ENCODE peak calls at places on chromosomes 2 and 18, in five cellular contexts. N is brain microvascular endothelial cell, F is bronchial epithelial cell, B is colonic mucosa, L is Calu3. P is an unnamed sample.
A peak's percentile ranks its signal among the peaks of the same experiment; 100 is the strongest.

GRCh38 chr18:12041561-12041960 is 52.1 kb upstream of the ANKRD62 start:
- DNase-seq in N (peak; percentile 89), F (peak; percentile 80), L (no peak), B (no peak), P (no peak)

GRCh38 chr2:116754371-116755101 is 1060.0 kb upstream of the DDX18 start:
- DNase-seq in L (no peak), N (no peak), F (no peak), B (no peak), P (no peak)

GRCh38 chr2:138019289-138019688 is 55.0 kb downstream of the HNMT start:
- DNase-seq in N (no peak), L (no peak), F (no peak), B (no peak), P (no peak)

GRCh38 chr2:204834716-204835115 is 289.4 kb downstream of the PARD3B start:
- DNase-seq in N (no peak), F (no peak), L (no peak), B (no peak), P (no peak)

GRCh38 chr18:37493352-37493935 is 72.2 kb downstream of the CELF4 start:
- DNase-seq in B (no peak), N (no peak), F (no peak), L (no peak), P (no peak)

GRCh38 chr18:46352520-46353250 is 248.5 kb downstream of the HAUS1 start:
- DNase-seq in N (no peak), L (no peak), F (peak; percentile 15), B (no peak), P (no peak)

GRCh38 chr2:163593941-163594340 is 141.9 kb downstream of the FIGN start:
- DNase-seq in L (no peak), B (no peak), N (no peak), F (no peak), P (no peak)

GRCh38 chr2:105786231-105787230 is 41.8 kb downstream of the NCK2 start:
- DNase-seq in F (no peak), N (no peak), L (no peak), B (no peak), P (no peak)

GRCh38 chr2:111522231-111522768 is 361.7 kb downstream of the ANAPC1 start:
- DNase-seq in F (no peak), N (no peak), L (no peak), B (no peak), P (no peak)

GRCh38 chr18:4106407-4107033 is 348.6 kb downstream of the DLGAP1 start:
- DNase-seq in B (peak; percentile 64), L (peak; percentile 71), F (peak; percentile 65), N (peak; percentile 57), P (peak; percentile 65)

GRCh38 chr2:53913721-53914120 is 54.0 kb upstream of the GPR75 start:
- DNase-seq in N (peak; percentile 29), L (peak; percentile 27), B (no peak), F (peak; percentile 16), P (no peak)

GRCh38 chr2:27887122-27887521 is 3.1 kb downstream of the RBKS start:
- DNase-seq in B (no peak), N (no peak), F (no peak), L (no peak), P (no peak)

GRCh38 chr2:177303939-177304338 is 39.4 kb upstream of the NFE2L2 start:
- DNase-seq in F (no peak), N (no peak), L (no peak), B (no peak), P (no peak)

GRCh38 chr18:32060026-32060425 is 31.6 kb upstream of the RNF138 start:
- DNase-seq in N (no peak), L (no peak), F (no peak), B (no peak), P (no peak)

GRCh38 chr18:31587538-31587937 is 4.1 kb upstream of the TTR start:
- DNase-seq in L (no peak), F (no peak), N (no peak), B (no peak), P (no peak)

GRCh38 chr2:100126897-100127401 is 15.4 kb downstream of the AFF3 start:
- DNase-seq in F (no peak), B (no peak), N (no peak), L (no peak), P (no peak)

GRCh38 chr2:181046833-181047232 is 66.4 kb downstream of the UBE2E3 start:
- DNase-seq in B (no peak), L (no peak), N (no peak), F (no peak), P (no peak)

GRCh38 chr18:49476664-49477411 is 10.2 kb downstream of the C18orf32 start:
- DNase-seq in F (peak; percentile 68), B (no peak), N (peak; percentile 68), L (no peak), P (no peak)

GRCh38 chr2:26845021-26845420 is 2.9 kb upstream of the DPYSL5 start:
- DNase-seq in N (no peak), B (no peak), L (no peak), F (no peak), P (no peak)

GRCh38 chr2:7986431-7986830 is 695.4 kb upstream of the ID2 start:
- DNase-seq in B (no peak), F (peak; percentile 77), L (no peak), N (no peak), P (no peak)

GRCh38 chr2:197152451-197153228 is 157.9 kb downstream of the ANKRD44 start:
- DNase-seq in N (peak; percentile 75), L (no peak), B (no peak), F (peak; percentile 13), P (no peak)

GRCh38 chr2:148918554-148918953 is 43.5 kb downstream of the KIF5C start:
- DNase-seq in N (no peak), B (no peak), L (no peak), F (no peak), P (no peak)

GRCh38 chr2:176018708-176019107 is 16.6 kb upstream of the LNPK start:
- DNase-seq in B (no peak), N (no peak), F (peak; percentile 17), L (no peak), P (no peak)

GRCh38 chr2:101972621-101973434 is 18.9 kb upstream of the IL1R2 start:
- DNase-seq in L (no peak), N (peak; percentile 70), F (peak; percentile 76), B (no peak), P (no peak)

GRCh38 chr2:69490486-69490885 is 53.3 kb upstream of the NFU1 start:
- DNase-seq in F (no peak), B (no peak), L (no peak), N (no peak), P (no peak)

GRCh38 chr2:59025157-59025757 is 784.1 kb upstream of the FANCL start:
- DNase-seq in L (peak; percentile 52), B (peak; percentile 19), N (peak; percentile 13), F (peak; percentile 18), P (peak; percentile 24)

GRCh38 chr2:290090-290722 is 2.3 kb upstream of the ALKAL2 start:
- DNase-seq in F (peak; percentile 57), B (peak; percentile 75), L (peak; percentile 77), N (peak; percentile 61), P (peak; percentile 55)

GRCh38 chr2:86309966-86310365 is 27.5 kb downstream of the REEP1 start:
- DNase-seq in B (no peak), N (no peak), L (no peak), F (no peak), P (no peak)
- TF ChIP-seq CTCF in B (no peak), N (no peak), L (no peak), F (no peak), P (no peak)

GRCh38 chr2:85741211-85741610 is 12.6 kb upstream of the ATOH8 start:
- DNase-seq in N (no peak), L (no peak), F (no peak), B (no peak), P (no peak)

GRCh38 chr2:85743304-85743978 is 10.3 kb upstream of the ATOH8 start:
- DNase-seq in F (peak; percentile 69), B (no peak), N (peak; percentile 77), L (peak; percentile 30), P (no peak)

GRCh38 chr2:85744055-85744454 is 9.7 kb upstream of the ATOH8 start:
- DNase-seq in F (no peak), N (no peak), B (no peak), L (no peak), P (no peak)

GRCh38 chr2:85740193-85740592 is 13.6 kb upstream of the ATOH8 start:
- DNase-seq in F (no peak), N (no peak), L (no peak), B (no peak), P (no peak)

GRCh38 chr2:85741811-85742507 is 11.8 kb upstream of the ATOH8 start:
- DNase-seq in L (peak; percentile 67), F (peak; percentile 70), B (peak; percentile 52), N (peak; percentile 89), P (no peak)
- TF ChIP-seq CTCF in L (no peak), F (no peak), B (no peak), N (peak; percentile 17), P (no peak)

DNA sequence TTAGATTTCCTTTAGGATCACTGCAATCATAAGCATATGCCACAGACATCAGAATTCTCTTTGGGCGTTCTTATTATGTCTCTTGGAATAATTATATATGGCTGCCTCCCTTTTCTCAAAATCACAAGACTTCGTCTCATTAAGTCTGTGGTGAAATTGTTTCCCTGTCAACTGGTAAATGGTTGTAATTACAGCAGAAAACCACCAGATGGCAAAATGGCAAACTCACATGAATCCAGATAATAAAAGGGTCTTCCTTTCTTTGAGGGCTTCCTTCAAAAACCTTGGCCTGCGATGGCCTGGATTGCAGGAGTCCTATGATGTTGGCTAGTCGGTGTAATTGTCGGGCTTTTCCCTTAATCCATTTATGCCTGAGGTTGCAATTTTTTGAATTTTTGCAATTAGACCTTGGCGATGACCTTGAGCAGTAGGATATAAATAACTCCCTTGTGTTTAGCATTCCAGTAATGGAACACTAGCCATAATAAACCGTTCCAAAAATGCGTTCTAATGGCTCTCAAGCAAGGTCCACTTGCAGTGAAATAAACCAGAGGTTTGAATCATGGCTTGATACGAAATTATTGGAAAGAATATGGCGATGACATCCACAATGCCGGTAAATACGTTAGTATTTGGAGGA is 656.4 kb downstream of the MBD2 start:
- DNase-seq in N (peak; percentile 6), L (no peak), F (peak; percentile 38), B (no peak), P (no peak)
- TF ChIP-seq CTCF in N (peak; percentile 51), L (peak; percentile 38), F (peak; percentile 50), B (no peak), P (peak; percentile 66)

DNA sequence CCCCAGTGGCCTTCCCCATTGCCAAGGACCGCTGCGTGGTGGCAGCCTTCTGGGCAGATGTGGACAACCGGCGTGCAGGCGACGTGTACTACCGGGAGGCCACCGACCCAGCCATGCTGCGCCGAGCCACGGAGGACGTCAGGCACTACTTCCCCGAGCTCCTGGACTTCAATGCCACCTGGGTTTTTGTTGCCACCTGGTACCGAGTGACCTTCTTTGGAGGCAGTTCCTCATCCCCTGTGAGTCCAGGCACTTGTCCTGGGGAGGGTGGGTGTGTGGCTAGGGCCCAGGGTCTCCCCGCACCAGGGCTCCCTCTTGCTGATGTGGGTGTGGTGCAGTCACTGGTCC is 31.9 kb downstream of the SNED1 start:
- DNase-seq in L (no peak), N (no peak), B (no peak), F (no peak), P (no peak)
- TF ChIP-seq CTCF in L (no peak), N (no peak), B (no peak), F (no peak), P (no peak)

DNA sequence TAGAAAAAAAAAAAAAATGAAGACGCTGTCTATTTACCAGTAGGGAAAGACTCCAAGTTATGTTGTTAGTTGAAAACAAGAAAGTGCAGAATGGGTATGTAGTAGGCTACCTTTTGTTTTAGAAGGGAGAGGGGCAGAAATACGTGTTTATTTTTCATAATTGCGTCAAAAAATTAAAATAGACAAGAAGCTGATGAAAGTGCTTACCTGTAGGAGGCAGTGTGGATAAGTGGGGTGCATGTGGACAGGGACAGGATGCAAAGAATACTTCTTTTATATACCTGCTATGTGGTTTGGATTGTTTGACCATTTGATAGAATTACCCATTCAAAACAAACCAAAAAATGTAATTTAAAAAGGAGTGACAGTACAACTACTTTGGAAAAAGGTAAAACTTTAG is 3.0 kb upstream of the GCG start:
- DNase-seq in F (peak; percentile 13), B (no peak), L (no peak), N (no peak), P (no peak)
- TF ChIP-seq CTCF in F (peak; percentile 23), B (no peak), L (no peak), N (peak; percentile 42), P (no peak)

P was measured in progenitor cell of endocrine pancreas.